ENCODE peak calls at places on chromosome 22, in ten cellular contexts. Y is spleen, A is prostate gland, N is foreskin fibroblast, O is tibial artery, I is kidney epithelial cell, U is GM12865, R is kidney, W is GM06990, Z is upper lobe of right lung. V is an unnamed sample.

GRCh38 chr22:25651332-25651731 is 86.9 kb downstream of the GRK3 start:
- DNase-seq in Y (no peak), A (no peak), N (no peak), O (no peak), I (no peak), U (peak), R (no peak), W (no peak), Z (no peak), V (no peak)

GRCh38 chr22:37638351-37639069 is 959 bp upstream of the SH3BP1 start:
- DNase-seq in Y (peak), A (no peak), N (no peak), O (no peak), I (no peak), U (peak), R (no peak), W (no peak), Z (no peak), V (no peak)

GRCh38 chr22:19035474-19036228 is 86.6 kb downstream of the DGCR2 start:
- DNase-seq in Y (no peak), A (no peak), N (no peak), O (no peak), I (no peak), U (peak), R (peak), W (no peak), Z (peak), V (no peak)

GRCh38 chr22:19431641-19432091 is at the start of gene HIRA:
- DNase-seq in Y (peak), A (peak), N (peak), O (peak), I (no peak), U (peak), R (peak), W (peak), Z (peak), V (no peak)

GRCh38 chr22:25232301-25232700 is 12.9 kb downstream of the CRYBB2 start:
- DNase-seq in Y (no peak), A (no peak), N (peak), O (no peak), I (no peak), U (no peak), R (no peak), W (no peak), Z (no peak), V (no peak)

GRCh38 chr22:47188337-47189055 is 426.0 kb downstream of the TBC1D22A start:
- DNase-seq in Y (peak), A (no peak), N (no peak), O (peak), I (no peak), U (no peak), R (peak), W (no peak), Z (peak), V (no peak)

GRCh38 chr22:37043828-37044538 is 7.6 kb upstream of the KCTD17 start:
- DNase-seq in Y (peak), A (peak), N (peak), O (no peak), I (no peak), U (peak), R (peak), W (peak), Z (peak), V (no peak)

GRCh38 chr22:38316340-38317236 is 645 bp downstream of the CSNK1E start:
- DNase-seq in Y (peak), A (peak), N (peak), O (peak), I (no peak), U (peak), R (peak), W (peak), Z (peak), V (no peak)

GRCh38 chr22:30325724-30326703 is 727 bp downstream of the TBC1D10A start:
- DNase-seq in Y (no peak), A (peak), N (peak), O (peak), I (no peak), U (peak), R (peak), W (no peak), Z (no peak), V (no peak)

GRCh38 chr22:48445113-48445827 is 1382.4 kb downstream of the BRD1 start:
- DNase-seq in Y (peak), A (no peak), N (no peak), O (no peak), I (no peak), U (no peak), R (peak), W (no peak), Z (no peak), V (no peak)

GRCh38 chr22:37231406-37232139 is 12.5 kb downstream of the RAC2 start:
- DNase-seq in Y (peak), A (no peak), N (no peak), O (no peak), I (no peak), U (no peak), R (no peak), W (no peak), Z (peak), V (no peak)

GRCh38 chr22:36395922-36396321 is 8.2 kb upstream of the MYH9 start:
- DNase-seq in Y (no peak), A (no peak), N (peak), O (no peak), I (no peak), U (no peak), R (no peak), W (no peak), Z (no peak), V (no peak)

GRCh38 chr22:31098633-31099110 is 8.7 kb downstream of the SELENOM start:
- DNase-seq in Y (peak), A (no peak), N (peak), O (no peak), I (no peak), U (no peak), R (no peak), W (no peak), Z (no peak), V (no peak)

GRCh38 chr22:27780161-27780575 is 21.4 kb downstream of the MN1 start:
- DNase-seq in Y (no peak), A (no peak), N (peak), O (peak), I (no peak), U (no peak), R (no peak), W (no peak), Z (no peak), V (no peak)

GRCh38 chr22:22576244-22576988 is 17.4 kb upstream of the PRAME start:
- DNase-seq in Y (no peak), A (no peak), N (peak), O (no peak), I (no peak), U (peak), R (no peak), W (no peak), Z (peak), V (no peak)

GRCh38 chr22:50628543-50629134 is 687 bp upstream of the ARSA start:
- DNase-seq in Y (peak), A (no peak), N (no peak), O (no peak), I (no peak), U (no peak), R (no peak), W (no peak), Z (peak), V (no peak)

GRCh38 chr22:23784215-23784732 is 2.5 kb upstream of the SMARCB1 start:
- DNase-seq in Y (no peak), A (no peak), N (peak), O (no peak), I (no peak), U (no peak), R (no peak), W (no peak), Z (no peak), V (no peak)

GRCh38 chr22:49368976-49369725 is 458.5 kb downstream of the BRD1 start:
- DNase-seq in Y (peak), A (no peak), N (no peak), O (no peak), I (no peak), U (no peak), R (peak), W (no peak), Z (peak), V (no peak)

DNA sequence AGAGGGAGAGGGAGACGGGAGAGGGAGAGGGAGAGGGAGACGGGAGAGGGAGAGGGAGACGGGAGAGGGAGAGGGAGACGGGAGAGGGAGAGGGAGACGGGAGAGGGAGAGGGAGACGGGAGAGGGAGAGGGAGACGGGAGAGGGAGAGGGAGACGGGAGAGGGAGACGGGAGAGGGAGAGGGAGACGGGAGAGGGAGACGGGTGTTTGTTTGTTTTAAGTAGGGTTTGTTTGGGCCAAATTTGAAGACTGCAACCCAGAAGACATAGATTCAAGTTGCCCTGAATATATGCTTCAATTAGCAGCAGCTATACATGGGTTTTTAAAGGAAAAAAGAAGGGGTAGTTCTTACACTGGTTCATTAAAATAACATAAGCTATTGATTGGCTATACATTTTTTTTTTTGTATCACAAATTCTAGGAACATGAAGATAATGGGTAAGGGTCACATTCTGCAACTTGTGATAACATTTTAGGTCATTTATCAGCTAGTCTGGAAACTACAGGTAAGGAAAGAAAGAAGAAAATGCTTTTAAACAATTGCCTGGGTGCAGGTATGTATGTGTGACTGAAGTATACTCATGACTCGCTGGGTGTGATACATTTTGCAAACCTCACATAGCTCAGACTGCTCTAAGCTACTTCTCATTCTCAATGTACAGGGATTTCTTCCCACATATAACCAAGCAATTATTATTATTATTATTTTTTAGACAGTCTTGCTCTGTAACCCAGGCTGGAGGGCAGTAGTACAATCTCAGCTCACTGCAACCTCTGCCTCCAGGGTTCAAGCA is 67.3 kb downstream of the MCHR1 start:
- DNase-seq in Y (no peak), A (no peak), N (peak), O (no peak), I (no peak), U (no peak), R (no peak), W (no peak), Z (no peak), V (no peak)
- H3K4me3 ChIP-seq in Y (no peak), A (no peak), N (no peak), O (no peak), I (no peak), U (no peak), R (no peak), W (no peak), Z (no peak), V (no peak)

GRCh38 chr22:21016644-21017420 is 1.9 kb downstream of the P2RX6 start:
- DNase-seq in Y (peak), A (no peak), N (no peak), O (no peak), I (no peak), U (no peak), R (peak), W (no peak), Z (no peak), V (no peak)

GRCh38 chr22:21018314-21018713 is 3.3 kb downstream of the P2RX6 start:
- DNase-seq in Y (no peak), A (no peak), N (no peak), O (no peak), I (no peak), U (no peak), R (no peak), W (no peak), Z (no peak), V (no peak)

GRCh38 chr22:21022507-21022906 is 7.5 kb downstream of the P2RX6 start:
- DNase-seq in Y (no peak), A (no peak), N (no peak), O (no peak), I (no peak), U (no peak), R (no peak), W (no peak), Z (no peak), V (no peak)

GRCh38 chr22:21022955-21023614 is 8.1 kb downstream of the P2RX6 start:
- DNase-seq in Y (peak), A (no peak), N (no peak), O (no peak), I (no peak), U (no peak), R (no peak), W (no peak), Z (no peak), V (no peak)

GRCh38 chr22:21020802-21021429 is 6.0 kb downstream of the P2RX6 start:
- DNase-seq in Y (no peak), A (no peak), N (no peak), O (no peak), I (no peak), U (peak), R (no peak), W (no peak), Z (no peak), V (no peak)
- TF ChIP-seq CTCF in Y (no peak), A (no peak), N (peak), O (no peak), I (peak), U (peak), R (no peak), W (peak), Z (peak), V (peak)

DNA sequence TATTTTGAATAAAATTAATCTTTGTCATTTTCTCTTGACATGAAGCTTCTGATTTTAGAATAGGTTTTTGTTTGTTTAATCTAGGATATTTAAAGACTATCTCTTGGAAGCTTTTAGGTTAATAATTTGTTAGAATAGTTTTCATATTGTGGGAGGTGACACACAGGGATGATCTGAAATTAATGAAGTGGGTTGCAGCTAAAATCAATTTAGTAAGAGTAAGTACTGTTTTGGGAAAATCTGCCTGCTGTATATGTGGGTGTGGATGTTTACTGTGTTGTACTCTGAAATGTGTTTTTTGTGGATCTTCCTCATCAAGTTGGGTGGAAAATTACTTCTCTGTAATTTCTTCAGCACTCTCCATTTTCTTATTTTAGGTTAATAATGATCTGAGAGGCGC is 67.3 kb downstream of the BID start:
- DNase-seq in Y (no peak), A (no peak), N (no peak), O (no peak), I (no peak), U (no peak), R (no peak), W (no peak), Z (no peak), V (no peak)
- H3K4me3 ChIP-seq in Y (peak), A (peak), N (peak), O (peak), I (peak), U (peak), R (peak), W (peak), Z (peak), V (peak)

GRCh38 chr22:32661737-32662586 is 139.5 kb upstream of the TIMP3 start:
- DNase-seq in Y (no peak), A (no peak), N (peak), O (no peak), I (no peak), U (no peak), R (no peak), W (no peak), Z (no peak), V (peak)

GRCh38 chr22:32655068-32655467 is 146.4 kb upstream of the TIMP3 start:
- DNase-seq in Y (no peak), A (no peak), N (no peak), O (no peak), I (no peak), U (no peak), R (no peak), W (no peak), Z (no peak), V (no peak)

GRCh38 chr22:32662587-32662915 is 139.0 kb upstream of the TIMP3 start:
- DNase-seq in Y (no peak), A (no peak), N (no peak), O (no peak), I (no peak), U (no peak), R (no peak), W (no peak), Z (no peak), V (no peak)

GRCh38 chr22:32661296-32661695 is 140.2 kb upstream of the TIMP3 start:
- DNase-seq in Y (no peak), A (no peak), N (peak), O (peak), I (peak), U (no peak), R (peak), W (no peak), Z (no peak), V (peak)

GRCh38 chr22:32660292-32660691 is 141.2 kb upstream of the TIMP3 start:
- DNase-seq in Y (no peak), A (peak), N (peak), O (peak), I (no peak), U (peak), R (no peak), W (peak), Z (peak), V (no peak)
- TF ChIP-seq CTCF in Y (peak), A (peak), N (peak), O (peak), I (peak), U (peak), R (peak), W (peak), Z (peak), V (peak)

DNA sequence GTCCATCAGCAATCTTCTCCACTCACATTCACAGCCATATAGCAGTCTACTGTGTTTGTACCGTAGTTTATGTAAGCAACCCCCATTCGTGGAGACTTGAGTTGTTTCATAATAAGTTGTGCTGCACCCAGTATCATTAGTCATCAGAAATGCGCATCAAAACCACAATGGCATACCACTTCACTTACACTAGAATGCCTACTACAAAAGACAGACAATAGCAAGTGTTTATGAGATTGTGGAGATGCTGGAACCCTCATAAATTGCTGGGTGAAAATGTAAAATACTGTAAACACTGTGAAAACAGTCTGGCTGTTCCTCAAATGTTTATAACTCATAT is 133.3 kb downstream of the ATXN10 start:
- DNase-seq in Y (no peak), A (no peak), N (peak), O (no peak), I (peak), U (no peak), R (no peak), W (no peak), Z (no peak), V (peak)
- H3K4me3 ChIP-seq in Y (no peak), A (no peak), N (no peak), O (no peak), I (no peak), U (no peak), R (no peak), W (no peak), Z (no peak), V (no peak)

GRCh38 chr22:20526628-20527355 is 19.4 kb downstream of the MED15 start:
- DNase-seq in Y (no peak), A (no peak), N (peak), O (no peak), I (no peak), U (no peak), R (no peak), W (no peak), Z (no peak), V (no peak)
- TF ChIP-seq CTCF in Y (no peak), A (no peak), N (peak), O (no peak), I (no peak), U (no peak), R (no peak), W (no peak), Z (no peak), V (peak)